ENCODE peak calls at places on chromosomes 12 and 14, in eight cellular contexts. P is naive thymus-derived CD4-positive, alpha-beta T cell; L is transverse colon; G is hepatocyte; M is sigmoid colon; B is left ventricle myocardium inferior; O is thoracic aorta; K is fibroblast of lung. J is an unnamed sample.

GRCh38 chr14:91396959-91397815 is 20.4 kb downstream of the CCDC88C start:
- DNase-seq in P (peak; percentile 77), L (peak; percentile 88), G (no peak), M (no peak), B (no peak), O (no peak), K (no peak), J (no peak)

GRCh38 chr14:76647699-76648298 is 113.5 kb upstream of the VASH1 start:
- DNase-seq in P (peak; percentile 3), L (peak; percentile 10), G (peak; percentile 84), M (no peak), B (no peak), O (no peak), K (peak; percentile 64), J (no peak)

GRCh38 chr12:120139958-120140357 is 23.4 kb upstream of the RAB35 start:
- DNase-seq in P (no peak), L (no peak), G (no peak), M (no peak), B (no peak), O (no peak), K (no peak), J (no peak)

GRCh38 chr12:538731-539539 is 79.2 kb downstream of the B4GALNT3 start:
- DNase-seq in P (peak; percentile 89), L (peak; percentile 90), G (no peak), M (no peak), B (peak; percentile 69), O (no peak), K (peak; percentile 44), J (no peak)

GRCh38 chr14:40697221-40697620 is 909.5 kb upstream of the LRFN5 start:
- DNase-seq in P (no peak), L (no peak), G (no peak), M (no peak), B (no peak), O (no peak), K (no peak), J (no peak)

GRCh38 chr12:130701402-130701744 is 14.7 kb downstream of the RIMBP2 start:
- DNase-seq in P (no peak), L (no peak), G (no peak), M (no peak), B (no peak), O (no peak), K (no peak), J (no peak)

GRCh38 chr12:95548056-95548538 is 3.2 kb downstream of the USP44 start:
- DNase-seq in P (peak; percentile 37), L (peak; percentile 34), G (peak; percentile 24), M (peak; percentile 71), B (peak; percentile 18), O (no peak), K (no peak), J (no peak)

GRCh38 chr12:24991209-24992049 is 42.5 kb upstream of the BCAT1 start:
- DNase-seq in P (peak; percentile 64), L (no peak), G (peak; percentile 72), M (no peak), B (no peak), O (no peak), K (peak; percentile 80), J (peak; percentile 42)

GRCh38 chr12:38744056-38744455 is 161.3 kb downstream of the CPNE8 start:
- DNase-seq in P (no peak), L (no peak), G (no peak), M (no peak), B (no peak), O (no peak), K (no peak), J (no peak)

GRCh38 chr12:11085419-11085818 is 6.7 kb downstream of the TAS2R43 start:
- DNase-seq in P (no peak), L (no peak), G (no peak), M (no peak), B (no peak), O (no peak), K (no peak), J (no peak)

GRCh38 chr14:95460647-95461478 is 55.6 kb downstream of the SYNE3 start:
- DNase-seq in P (no peak), L (peak; percentile 59), G (peak; percentile 50), M (peak; percentile 88), B (no peak), O (peak; percentile 45), K (peak; percentile 85), J (peak; percentile 92)

GRCh38 chr12:40137252-40137651 is 31.4 kb upstream of the SLC2A13 start:
- DNase-seq in P (peak; percentile 19), L (no peak), G (no peak), M (no peak), B (no peak), O (no peak), K (no peak), J (no peak)

GRCh38 chr12:12123209-12123608 is 52.5 kb downstream of the BCL2L14 start:
- DNase-seq in P (no peak), L (no peak), G (no peak), M (no peak), B (no peak), O (no peak), K (no peak), J (no peak)

GRCh38 chr12:113171543-113171942 is 13.7 kb downstream of the DDX54 start:
- DNase-seq in P (no peak), L (no peak), G (no peak), M (no peak), B (no peak), O (no peak), K (no peak), J (no peak)
- H3K27ac ChIP-seq in P (no peak overlapping the region), L (no peak overlapping the region), G (no peak overlapping the region), M (no peak overlapping the region), B (no peak overlapping the region), O (no peak overlapping the region), K (no peak overlapping the region), J (no peak overlapping the region)

GRCh38 chr14:50452285-50452684 is 55.6 kb upstream of the CDKL1 start:
- DNase-seq in P (no peak), L (no peak), G (peak; percentile 6), M (no peak), B (no peak), O (no peak), K (peak; percentile 80), J (no peak)
- H3K36me3 ChIP-seq in P (peaks cover 31% of the 10 kb centered on the region), L (no peaks in the 10 kb centered on the region), G (no peaks in the 10 kb centered on the region), M (peaks cover 86% of the 10 kb centered on the region), B (peaks cover 83% of the 10 kb centered on the region), O (peaks cover 28% of the 10 kb centered on the region), K (no peaks in the 10 kb centered on the region), J (peaks cover 64% of the 10 kb centered on the region)

GRCh38 chr12:111686574-111687105 is 787 bp downstream of the ACAD10 start:
- DNase-seq in P (peak; percentile 4), L (no peak), G (no peak), M (no peak), B (no peak), O (no peak), K (no peak), J (no peak)
- H3K27ac ChIP-seq in P (peak overlapping the region; percentile 83), L (peak overlapping the region; percentile 93), G (peak overlapping the region; percentile 81), M (peak overlapping the region; percentile 82), B (peak overlapping the region; percentile 92), O (peak overlapping the region; percentile 82), K (peak overlapping the region; percentile 91), J (peak overlapping the region; percentile 87)

GRCh38 chr12:48838048-48838447 is 13.9 kb downstream of the DDX23 start:
- DNase-seq in P (no peak), L (no peak), G (no peak), M (no peak), B (no peak), O (no peak), K (no peak), J (no peak)
- H3K36me3 ChIP-seq in P (peaks cover 80% of the 10 kb centered on the region), L (no peaks in the 10 kb centered on the region), G (no peaks in the 10 kb centered on the region), M (peaks cover 84% of the 10 kb centered on the region), B (peaks cover 90% of the 10 kb centered on the region), O (peaks cover 71% of the 10 kb centered on the region), K (peaks cover 19% of the 10 kb centered on the region), J (peaks cover 96% of the 10 kb centered on the region)